ENCODE peak calls at places on chromosomes 13 and 19, in six cellular contexts. W is dorsolateral prefrontal cortex; S is naive thymus-derived CD4-positive, alpha-beta T cell; L is tibial artery; O is NCI-H1436 treated with DMSO at 0.1 percent for 48 hours; D is stimulated activated CD4-positive, alpha-beta T cell treated with anti-CD3 and anti-CD28 coated beads, Interleukin-12 subunit alpha, Interleukin-12 subunit beta, amount 100 ng/mL, for 4 hours. R is an unnamed sample.

GRCh38 chr19:17625043-17625442 is 63.1 kb downstream of the UNC13A start:
- DNase-seq in W (no peak), S (no peak), L (no peak), O (no peak), D (no peak), R (no peak)

GRCh38 chr19:46608581-46609345 is 7.6 kb downstream of the CALM3 start:
- DNase-seq in W (no peak), S (no peak), L (no peak), O (no peak), D (no peak), R (no peak)

GRCh38 chr19:12779162-12779993 is 4.0 kb upstream of the HOOK2 start:
- DNase-seq in W (peak; percentile 40), S (no peak), L (no peak), O (no peak), D (no peak), R (peak; percentile 89)

GRCh38 chr19:9862897-9863296 is 27.8 kb downstream of the PIN1 start:
- DNase-seq in W (no peak), S (peak; percentile 54), L (no peak), O (no peak), D (no peak), R (no peak)

GRCh38 chr13:110841406-110841805 is 73.5 kb downstream of the ANKRD10 start:
- DNase-seq in W (no peak), S (no peak), L (no peak), O (no peak), D (no peak), R (no peak)

GRCh38 chr13:27131202-27131623 is 40.4 kb downstream of the USP12 start:
- DNase-seq in W (no peak), S (no peak), L (no peak), O (no peak), D (peak; percentile 55), R (no peak)

GRCh38 chr13:109036091-109036490 is 406.7 kb downstream of the MYO16 start:
- DNase-seq in W (no peak), S (no peak), L (no peak), O (no peak), D (no peak), R (no peak)

GRCh38 chr19:6087074-6087506 is 23.2 kb downstream of the RFX2 start:
- DNase-seq in W (no peak), S (no peak), L (no peak), O (no peak), D (no peak), R (no peak)

GRCh38 chr13:112723771-112724170 is 33.9 kb downstream of the ATP11A start:
- DNase-seq in W (no peak), S (no peak), L (peak; percentile 15), O (no peak), D (no peak), R (no peak)

GRCh38 chr13:43805071-43805468 is 18.3 kb upstream of the ENOX1 start:
- DNase-seq in W (peak; percentile 59), S (no peak), L (no peak), O (no peak), D (no peak), R (no peak)

GRCh38 chr19:18278521-18279265 is 2.7 kb downstream of the JUND start:
- DNase-seq in W (no peak), S (peak; percentile 53), L (no peak), O (no peak), D (peak; percentile 41), R (no peak)

GRCh38 chr13:82298110-82298509 is 1584.2 kb downstream of the SLITRK1 start:
- DNase-seq in W (no peak), S (no peak), L (no peak), O (no peak), D (no peak), R (no peak)

GRCh38 chr19:46958542-46958941 is 61.1 kb upstream of the NPAS1 start:
- DNase-seq in W (no peak), S (no peak), L (no peak), O (no peak), D (no peak), R (no peak)

GRCh38 chr13:50691682-50692263 is 151.7 kb downstream of the DLEU7 start:
- DNase-seq in W (no peak), S (no peak), L (no peak), O (no peak), D (no peak), R (no peak)

GRCh38 chr13:44932171-44932849 is 57.0 kb downstream of the NUFIP1 start:
- DNase-seq in W (no peak), S (no peak), L (no peak), O (no peak), D (no peak), R (no peak)

GRCh38 chr19:31334849-31335624 is 14.2 kb downstream of the TSHZ3 start:
- DNase-seq in W (peak; percentile 7), S (no peak), L (no peak), O (no peak), D (no peak), R (no peak)

GRCh38 chr13:66430266-66430665 is 799.9 kb downstream of the PCDH9 start:
- DNase-seq in W (no peak), S (no peak), L (no peak), O (no peak), D (no peak), R (no peak)

GRCh38 chr19:616732-617526 is 16.4 kb downstream of the POLRMT start:
- DNase-seq in W (no peak), S (no peak), L (no peak), O (no peak), D (no peak), R (no peak)

GRCh38 chr13:110638814-110639806 is 23.8 kb downstream of the NAXD start:
- DNase-seq in W (no peak), S (no peak), L (no peak), O (no peak), D (no peak), R (no peak)

GRCh38 chr13:34469212-34469983 is 472.7 kb upstream of the NBEA start:
- DNase-seq in W (no peak), S (no peak), L (no peak), O (no peak), D (no peak), R (no peak)

GRCh38 chr19:34534206-34534605 is 52.6 kb downstream of the WTIP start:
- DNase-seq in W (no peak), S (no peak), L (no peak), O (no peak), D (no peak), R (no peak)

GRCh38 chr13:97429681-97430081 is 4.3 kb upstream of the RAP2A start:
- DNase-seq in W (peak; percentile 66), S (no peak), L (peak; percentile 27), O (no peak), D (no peak), R (no peak)

GRCh38 chr13:95833713-95834112 is 156.8 kb downstream of the DNAJC3 start:
- DNase-seq in W (no peak), S (no peak), L (no peak), O (no peak), D (no peak), R (no peak)

GRCh38 chr13:112907286-112907685 is 61.7 kb upstream of the MCF2L start:
- DNase-seq in W (no peak), S (no peak), L (no peak), O (no peak), D (no peak), R (no peak)

GRCh38 chr13:109672545-109672944 is 113.8 kb downstream of the IRS2 start:
- DNase-seq in W (no peak), S (no peak), L (no peak), O (no peak), D (no peak), R (no peak)

GRCh38 chr19:20247016-20247683 is 80.1 kb downstream of the ZNF486 start:
- DNase-seq in W (peak; percentile 69), S (no peak), L (no peak), O (peak; percentile 21), D (peak; percentile 22), R (no peak)

GRCh38 chr13:79533781-79534400 is 52.9 kb downstream of the NDFIP2 start:
- DNase-seq in W (no peak), S (no peak), L (no peak), O (no peak), D (no peak), R (no peak)

GRCh38 chr19:11887618-11888531 is at the start of gene ZNF69:
- DNase-seq in W (peak; percentile 85), S (peak; percentile 52), L (peak; percentile 94), O (no peak), D (peak; percentile 63), R (peak; percentile 93)

GRCh38 chr13:54144809-54145208 is 1116.2 kb downstream of the OLFM4 start:
- DNase-seq in W (no peak), S (no peak), L (no peak), O (no peak), D (no peak), R (no peak)

GRCh38 chr13:110396913-110397379 is 89.9 kb downstream of the COL4A2 start:
- DNase-seq in W (peak; percentile 36), S (no peak), L (peak; percentile 98), O (no peak), D (no peak), R (no peak)